ENCODE peak calls at places on chromosomes 3 and 15, in six cellular contexts. F, I, D, T, K and S are unnamed samples.

GRCh38 chr3:65749066-65749465 is 289.7 kb downstream of the MAGI1 start:
- DNase-seq in K (peak), I (peak), F (no peak), T (no peak), D (no peak), S (no peak)

GRCh38 chr3:50316657-50317242 is 5.8 kb downstream of the HYAL2 start:
- DNase-seq in K (no peak), F (no peak), D (peak), T (no peak), I (no peak), S (no peak)

GRCh38 chr15:52178765-52179164 is 12.4 kb downstream of the GNB5 start:
- DNase-seq in T (peak), K (no peak), F (no peak), D (no peak), I (no peak), S (peak)

GRCh38 chr15:80727196-80727595 is 32.1 kb downstream of the ABHD17C start:
- DNase-seq in I (no peak), D (no peak), T (no peak), K (no peak), F (no peak), S (no peak)

GRCh38 chr3:172181936-172182708 is 142.7 kb downstream of the FNDC3B start:
- DNase-seq in I (peak), F (no peak), T (no peak), K (peak), D (no peak), S (no peak)

GRCh38 chr15:38895326-38896282 is 331.0 kb upstream of the RASGRP1 start:
- DNase-seq in F (no peak), K (peak), D (no peak), T (no peak), I (peak), S (no peak)

GRCh38 chr3:140906785-140907184 is 34.9 kb upstream of the SLC25A36 start:
- DNase-seq in F (no peak), K (no peak), I (no peak), D (no peak), T (no peak), S (no peak)

GRCh38 chr3:152021951-152022461 is 148.6 kb downstream of the SUCNR1 start:
- DNase-seq in D (peak), F (no peak), T (no peak), K (peak), I (peak), S (no peak)

GRCh38 chr15:68683551-68683950 is 104.8 kb downstream of the CORO2B start:
- DNase-seq in I (no peak), D (no peak), K (no peak), F (no peak), T (no peak), S (no peak)

GRCh38 chr3:69869643-69870042 is 129.9 kb upstream of the SAMMSON start:
- DNase-seq in T (no peak), D (no peak), F (no peak), I (peak), K (no peak), S (no peak)

GRCh38 chr15:71362987-71363968 is 248.0 kb downstream of the THSD4 start:
- DNase-seq in K (no peak), F (no peak), T (no peak), I (no peak), D (no peak), S (no peak)

GRCh38 chr3:36959821-36960220 is 15.0 kb upstream of the TRANK1 start:
- DNase-seq in K (peak), D (no peak), F (no peak), I (no peak), T (no peak), S (no peak)

GRCh38 chr15:77019476-77020331 is 24.8 kb downstream of the PSTPIP1 start:
- DNase-seq in K (no peak), F (no peak), I (peak), D (peak), T (no peak), S (no peak)

GRCh38 chr3:72344256-72345046 is 503.8 kb downstream of the SHQ1 start:
- DNase-seq in I (no peak), F (no peak), T (no peak), K (no peak), D (no peak), S (no peak)

GRCh38 chr15:98795980-98796379 is 147.6 kb downstream of the IGF1R start:
- DNase-seq in I (no peak), T (no peak), K (no peak), D (no peak), F (peak), S (no peak)
- TF ChIP-seq CTCF in I (no peak), T (no peak), K (no peak), D (no peak), F (no peak), S (no peak)

GRCh38 chr3:163951397-163951987 is 1126.8 kb downstream of the SI start:
- DNase-seq in T (no peak), K (no peak), D (no peak), F (no peak), I (no peak), S (no peak)
- TF ChIP-seq CTCF in T (peak), K (no peak), D (no peak), F (peak), I (no peak), S (peak)

GRCh38 chr15:84747423-84748273 is 744 bp upstream of the ZNF592 start:
- DNase-seq in K (peak), I (peak), F (peak), D (peak), T (no peak), S (peak)
- TF ChIP-seq CTCF in K (peak), I (no peak), F (no peak), D (peak), T (no peak), S (peak)

DNA sequence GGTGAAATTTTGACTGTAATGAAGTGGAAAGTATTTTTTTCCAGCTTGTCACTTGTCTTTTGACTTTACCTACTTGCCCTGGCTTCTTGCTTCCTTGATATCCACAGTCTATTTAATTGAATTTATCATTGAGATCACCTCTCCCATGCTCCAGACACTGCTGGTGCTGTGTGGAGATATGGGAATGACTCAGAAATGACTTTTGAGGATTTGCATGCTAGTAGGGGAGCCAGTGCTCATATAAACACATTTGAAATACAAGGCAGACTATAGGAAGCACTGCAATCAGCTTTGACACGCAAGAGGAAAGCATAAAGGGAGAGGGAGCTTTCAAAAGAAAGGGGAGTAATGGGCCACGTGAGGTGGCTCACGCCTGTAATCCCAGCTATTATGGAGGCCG is 7.3 kb upstream of the TRPM1 start:
- DNase-seq in K (no peak), F (no peak), T (peak), D (no peak), I (no peak), S (no peak)
- TF ChIP-seq CTCF in K (no peak), F (no peak), T (no peak), D (no peak), I (no peak), S (no peak)